ENCODE peak calls at places on chromosome 5, in nine cellular contexts. Y is HL-60; U is choroid plexus epithelial cell; C is stimulated activated CD8-positive, alpha-beta memory T cell treated with anti-CD3 and anti-CD28 coated beads, Interleukin-7, amount 100 ng/mL, for 24 hours; D is NCI-H1105; V is IMR-90; K is tibial nerve; W is SJCRH30; Z is activated gamma-delta T cell. J is an unnamed sample.

GRCh38 chr5:143065185-143065584 is 295.0 kb downstream of the ARHGAP26 start:
- DNase-seq in Y (peak), U (peak), C (no peak), D (no peak), V (peak), K (peak), W (peak), Z (no peak), J (no peak)

GRCh38 chr5:65834306-65834705 is 92.1 kb upstream of the ERBIN start:
- DNase-seq in Y (no peak), U (no peak), C (no peak), D (no peak), V (no peak), K (no peak), W (no peak), Z (no peak), J (no peak)

GRCh38 chr5:5103249-5103648 is 36.9 kb upstream of the ADAMTS16 start:
- DNase-seq in Y (no peak), U (peak), C (no peak), D (no peak), V (no peak), K (no peak), W (peak), Z (no peak), J (no peak)

GRCh38 chr5:124021066-124021641 is 509.2 kb downstream of the CSNK1G3 start:
- DNase-seq in Y (no peak), U (peak), C (no peak), D (no peak), V (no peak), K (no peak), W (no peak), Z (no peak), J (no peak)

GRCh38 chr5:56406221-56406620 is 173.1 kb upstream of the ANKRD55 start:
- DNase-seq in Y (no peak), U (no peak), C (no peak), D (no peak), V (no peak), K (no peak), W (no peak), Z (no peak), J (no peak)

GRCh38 chr5:98309785-98310566 is 463.5 kb upstream of the RGMB start:
- DNase-seq in Y (no peak), U (peak), C (no peak), D (no peak), V (peak), K (no peak), W (peak), Z (no peak), J (no peak)

GRCh38 chr5:45694255-45694834 is 1.8 kb downstream of the HCN1 start:
- DNase-seq in Y (no peak), U (no peak), C (no peak), D (no peak), V (no peak), K (no peak), W (no peak), Z (no peak), J (no peak)

GRCh38 chr5:2715856-2716255 is 35.6 kb downstream of the IRX2 start:
- DNase-seq in Y (no peak), U (no peak), C (no peak), D (no peak), V (no peak), K (no peak), W (no peak), Z (no peak), J (no peak)

GRCh38 chr5:38467353-38468040 is 88.9 kb downstream of the LIFR start:
- DNase-seq in Y (no peak), U (peak), C (no peak), D (no peak), V (peak), K (no peak), W (no peak), Z (no peak), J (no peak)

GRCh38 chr5:38650540-38651275 is 94.3 kb upstream of the LIFR start:
- DNase-seq in Y (no peak), U (peak), C (no peak), D (peak), V (peak), K (no peak), W (no peak), Z (no peak), J (no peak)

GRCh38 chr5:63154480-63155309 is 576.1 kb downstream of the LRRC70 start:
- DNase-seq in Y (no peak), U (no peak), C (no peak), D (no peak), V (no peak), K (no peak), W (no peak), Z (no peak), J (no peak)

GRCh38 chr5:147610798-147611197 is 100.9 kb upstream of the DPYSL3 start:
- DNase-seq in Y (no peak), U (no peak), C (no peak), D (no peak), V (no peak), K (no peak), W (no peak), Z (no peak), J (no peak)

GRCh38 chr5:151130922-151131891 is 26.4 kb downstream of the ANXA6 start:
- DNase-seq in Y (no peak), U (no peak), C (no peak), D (no peak), V (peak), K (no peak), W (no peak), Z (no peak), J (no peak)

GRCh38 chr5:40551706-40552557 is 127.8 kb upstream of the PTGER4 start:
- DNase-seq in Y (no peak), U (peak), C (no peak), D (no peak), V (peak), K (no peak), W (peak), Z (no peak), J (no peak)

GRCh38 chr5:159897786-159898393 is 18.4 kb upstream of the ADRA1B start:
- DNase-seq in Y (no peak), U (no peak), C (no peak), D (no peak), V (no peak), K (no peak), W (no peak), Z (no peak), J (no peak)

GRCh38 chr5:147558826-147559225 is 49.0 kb upstream of the DPYSL3 start:
- DNase-seq in Y (no peak), U (peak), C (no peak), D (peak), V (peak), K (peak), W (peak), Z (no peak), J (no peak)

GRCh38 chr5:108459661-108460170 is 77.8 kb upstream of the FBXL17 start:
- DNase-seq in Y (no peak), U (no peak), C (no peak), D (no peak), V (no peak), K (no peak), W (no peak), Z (no peak), J (no peak)

GRCh38 chr5:123754167-123754840 is 242.3 kb downstream of the CSNK1G3 start:
- DNase-seq in Y (no peak), U (peak), C (no peak), D (no peak), V (peak), K (no peak), W (no peak), Z (no peak), J (no peak)

J was measured in stimulated activated naive CD4-positive, alpha-beta T cell treated with Interleukin-2 at 50 U/mL for 16 hours.